ENCODE peak calls at places on chromosomes 3 and 15, in eight cellular contexts. K, R, Y, A, V, X, F and T are unnamed samples.
A peak's percentile ranks its signal among the peaks of the same experiment; 100 is the strongest.

GRCh38 chr15:65343374-65343981 is 34.3 kb downstream of the IGDCC3 start:
- DNase-seq in K (no peak), X (no peak), V (no peak), R (no peak), A (no peak), Y (no peak), F (no peak), T (no peak)

GRCh38 chr15:95025924-95026728 is 794.8 kb downstream of the MCTP2 start:
- DNase-seq in A (no peak), F (no peak), K (peak; percentile 32), V (no peak), X (no peak), Y (no peak), R (peak; percentile 13), T (peak; percentile 40)

GRCh38 chr15:62706361-62706760 is 336.2 kb upstream of the TPM1 start:
- DNase-seq in R (no peak), A (no peak), K (peak; percentile 26), Y (no peak), F (no peak), X (no peak), V (no peak), T (no peak)

GRCh38 chr15:74835312-74835823 is 7.6 kb downstream of the ULK3 start:
- DNase-seq in A (no peak), R (peak; percentile 69), Y (no peak), V (no peak), X (peak; percentile 83), F (peak; percentile 54), K (peak; percentile 80), T (no peak)

GRCh38 chr15:68687136-68687735 is 108.4 kb downstream of the CORO2B start:
- DNase-seq in X (no peak), A (no peak), Y (no peak), R (no peak), V (no peak), F (no peak), K (no peak), T (peak; percentile 5)

GRCh38 chr3:175001091-175001490 is 142.0 kb downstream of the NAALADL2 start:
- DNase-seq in A (no peak), X (no peak), R (no peak), K (no peak), V (no peak), Y (no peak), F (no peak), T (no peak)

GRCh38 chr3:50340404-50341329 is at the start of gene RASSF1:
- DNase-seq in F (peak; percentile 88), A (no peak), K (no peak), R (no peak), V (peak; percentile 38), Y (no peak), X (peak; percentile 90), T (peak; percentile 80)

GRCh38 chr15:69992326-69992725 is 105.4 kb downstream of the TLE3 start:
- DNase-seq in K (no peak), V (no peak), X (no peak), Y (no peak), A (no peak), F (no peak), R (no peak), T (no peak)

GRCh38 chr3:77773084-77773483 is 733.2 kb downstream of the ROBO2 start:
- DNase-seq in V (no peak), X (no peak), R (no peak), A (no peak), Y (no peak), F (no peak), K (no peak), T (no peak)

GRCh38 chr3:51992017-51992682 is 3.5 kb downstream of the RPL29 start:
- DNase-seq in R (no peak), X (no peak), F (no peak), K (no peak), A (no peak), Y (no peak), V (no peak), T (no peak)
- TF ChIP-seq POLR2A in R (peak; percentile 61), X (no peak), F (no peak), K (no peak), A (peak; percentile 71), Y (no peak), V (no peak), T (no peak)

DNA sequence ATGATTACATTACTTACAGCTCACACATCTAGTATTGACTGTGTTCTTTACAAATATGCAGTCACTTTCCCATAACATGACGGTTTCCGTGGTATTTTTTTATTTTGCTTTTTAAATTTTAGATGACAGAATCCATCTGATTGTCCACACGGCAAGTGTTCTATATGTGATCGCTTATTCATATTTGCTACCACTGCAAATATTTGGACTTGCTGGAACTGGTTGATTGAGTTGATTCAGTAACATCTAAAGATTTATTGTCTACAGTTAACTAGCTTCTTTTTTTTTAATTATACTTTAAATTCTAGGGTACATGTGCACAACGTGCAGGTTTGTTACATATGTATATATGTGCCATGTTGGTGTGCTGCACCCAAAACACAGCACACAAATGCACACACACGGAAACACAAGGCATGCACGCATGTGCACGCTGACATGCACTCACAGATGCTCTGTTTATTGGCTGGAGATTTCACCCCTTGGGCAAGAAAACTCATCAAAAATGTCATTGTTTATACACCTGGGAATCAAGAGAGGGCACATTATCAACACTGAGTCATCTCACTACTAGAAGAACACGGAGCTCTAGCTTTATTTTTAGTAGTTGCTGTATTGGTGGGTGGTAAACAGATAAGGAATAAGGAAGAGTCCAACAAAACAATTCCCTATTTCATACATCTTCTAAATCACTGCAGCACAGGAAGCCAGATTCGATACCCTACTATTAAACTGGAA is 16.4 kb downstream of the ARRDC4 start:
- DNase-seq in K (no peak), V (no peak), R (no peak), A (no peak), Y (no peak), F (no peak), X (no peak), T (no peak)
- H3K4me3 ChIP-seq in K (no peak overlapping the region), V (no peak overlapping the region), R (no peak overlapping the region), A (no peak overlapping the region), Y (no peak overlapping the region), F (no peak overlapping the region), X (no peak overlapping the region), T (no peak overlapping the region)

DNA sequence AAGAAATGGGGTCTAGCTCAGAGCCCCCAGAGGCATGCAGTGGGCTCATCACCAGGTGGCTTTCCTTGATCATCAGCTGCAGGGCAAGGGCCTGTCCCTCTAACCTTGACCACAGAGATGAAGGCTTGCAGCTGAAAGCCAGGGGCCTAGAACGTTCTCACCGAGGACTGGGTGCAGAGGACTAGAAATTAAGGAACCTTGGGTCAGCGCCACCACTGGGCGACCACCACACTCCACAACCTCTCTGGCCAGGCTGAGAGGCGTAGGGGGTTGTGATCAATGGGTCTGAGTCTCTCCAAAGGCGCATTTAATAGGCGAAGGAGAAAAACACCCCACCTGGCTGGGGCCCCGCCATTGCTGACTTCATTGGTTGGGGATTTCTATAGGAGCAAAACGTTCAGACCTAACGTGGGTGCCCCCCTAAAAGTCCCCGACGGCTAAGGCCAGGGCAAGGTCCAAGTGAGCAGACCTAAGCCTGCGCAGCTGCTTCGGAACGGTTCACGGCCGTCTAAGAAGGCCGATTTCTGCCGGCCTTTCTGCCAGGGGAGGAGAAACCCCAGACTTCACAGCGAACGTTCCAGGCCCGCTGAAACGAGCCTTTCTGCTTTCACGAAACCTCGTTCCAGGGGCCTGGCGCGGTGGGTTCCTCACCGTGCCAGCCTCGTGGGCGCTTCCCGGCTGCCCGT is 915 bp downstream of the BCL2L10 start:
- DNase-seq in R (no peak), V (no peak), F (no peak), X (no peak), A (no peak), Y (no peak), K (no peak), T (no peak)
- H3K4me1 ChIP-seq in R (no peaks in the 10 kb centered on the region), V (no peaks in the 10 kb centered on the region), F (peaks cover 24% of the 10 kb centered on the region), X (peaks cover 12% of the 10 kb centered on the region), A (peaks cover 48% of the 10 kb centered on the region), Y (peaks cover 10% of the 10 kb centered on the region), K (peaks cover 10% of the 10 kb centered on the region), T (peaks cover 9% of the 10 kb centered on the region)

DNA sequence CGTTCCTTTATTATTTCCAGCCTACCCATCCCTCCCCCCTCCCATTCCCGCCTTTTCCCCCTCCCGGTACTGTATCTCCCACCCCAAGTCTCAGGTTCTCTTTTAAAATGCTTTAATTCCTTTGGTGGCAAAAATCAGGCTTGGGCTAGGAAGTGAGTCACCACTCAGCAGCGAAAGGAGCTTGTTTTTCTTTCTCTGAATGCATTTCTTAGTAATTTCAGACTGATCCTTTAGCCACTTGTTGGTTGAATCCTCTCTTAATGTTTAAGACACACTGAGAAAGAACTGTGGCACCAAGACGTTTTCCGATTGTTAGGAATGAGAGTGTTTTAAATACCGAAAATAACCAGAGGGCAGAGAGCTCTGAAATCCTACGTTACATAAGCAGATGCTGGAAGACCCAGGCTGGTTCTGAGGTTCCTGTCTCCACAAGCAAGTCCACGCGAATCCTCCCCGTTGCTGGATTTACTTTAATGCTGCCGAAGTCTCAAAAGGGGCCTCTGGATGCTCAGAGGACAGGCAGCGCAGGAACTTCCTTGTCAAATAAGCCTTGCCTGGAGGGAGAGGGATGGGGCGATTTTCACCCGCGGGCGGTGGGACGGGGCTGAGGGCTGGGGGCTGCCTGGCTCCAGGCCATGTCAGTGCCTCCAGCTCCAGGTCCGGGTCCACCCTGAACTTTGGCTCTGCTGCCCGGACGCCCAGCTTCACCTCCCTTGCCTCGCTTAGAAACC is 848 bp upstream of the COL8A1 start:
- DNase-seq in K (no peak), F (no peak), V (no peak), A (no peak), X (no peak), Y (no peak), R (no peak), T (peak; percentile 32)
- TF ChIP-seq POLR2A in K (no peak), F (no peak), V (no peak), A (no peak), X (no peak), Y (no peak), R (no peak), T (no peak)

GRCh38 chr3:48475188-48475587 is 28.7 kb downstream of the ATRIP start:
- DNase-seq in F (no peak), K (no peak), Y (no peak), V (no peak), A (no peak), X (no peak), R (no peak), T (no peak)
- H3K4me3 ChIP-seq in F (no peak overlapping the region), K (no peak overlapping the region), Y (no peak overlapping the region), V (no peak overlapping the region), A (no peak overlapping the region), X (no peak overlapping the region), R (no peak overlapping the region), T (no peak overlapping the region)

DNA sequence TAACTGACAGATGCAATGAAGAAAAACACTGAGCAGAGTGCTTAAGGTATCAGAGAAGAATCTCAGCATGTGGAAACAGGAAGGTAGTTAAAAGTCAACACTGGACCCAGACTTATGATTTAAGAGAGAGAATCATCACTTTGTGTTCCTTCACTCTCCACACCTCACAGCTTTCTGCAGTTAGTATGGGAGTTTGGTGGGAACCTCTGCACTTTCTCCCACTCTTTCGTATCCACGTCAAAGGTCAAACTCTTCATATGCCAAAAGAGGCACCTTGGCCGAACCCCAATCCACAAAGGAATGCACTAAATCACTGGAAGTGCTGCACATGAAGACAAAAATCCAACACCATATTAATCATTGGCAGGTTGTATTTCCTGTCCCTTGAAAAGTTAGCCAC is 361.2 kb downstream of the MAGI1 start:
- DNase-seq in X (no peak), R (no peak), F (no peak), V (no peak), K (no peak), Y (peak; percentile 62), A (no peak), T (no peak)
- H3K4me1 ChIP-seq in X (peaks cover 9% of the 10 kb centered on the region), R (no peaks in the 10 kb centered on the region), F (no peaks in the 10 kb centered on the region), V (no peaks in the 10 kb centered on the region), K (no peaks in the 10 kb centered on the region), Y (no peaks in the 10 kb centered on the region), A (no peaks in the 10 kb centered on the region), T (no peaks in the 10 kb centered on the region)

GRCh38 chr3:183013074-183013473 is 32.7 kb upstream of the DCUN1D1 start:
- DNase-seq in V (no peak), X (no peak), K (no peak), F (no peak), Y (no peak), R (no peak), A (no peak), T (no peak)
- TF ChIP-seq POLR2A in V (no peak), X (no peak), K (no peak), F (no peak), Y (no peak), R (no peak), A (no peak), T (no peak)